ENCODE peak calls at places on chromosomes 5 and 9, in ten cellular contexts. One of them, this sample, is unnamed.

GRCh38 chr9:4680750-4681149 is 1.4 kb downstream of the CDC37L1 start:
- DNase-seq in heart left ventricle: no peak
- DNase-seq in fibroblast of lung: peak; percentile 35
- DNase-seq in stimulated activated CD8-positive, alpha-beta memory T cell treated with anti-CD3 and anti-CD28 coated beads, Interleukin-4, amount 100 ng/mL, for 4 hours: no peak
- DNase-seq in psoas muscle: no peak
- DNase-seq in activated T-helper 1 cell treated with anti-CD3 and anti-CD28 coated beads, Interleukin-12 subunit alpha, Interleukin-12 subunit beta, Interleukin-2, Interleukin-4 antibody, amounts not matched to agents 30 ng/mL and 10 ng/mL and 1 ng/mL, durations not matched to agents 14 hours and 24 hours and 36 hours: no peak
- DNase-seq in bronchial epithelial cell: no peak
- DNase-seq in cardiac muscle cell: peak; percentile 34
- DNase-seq in pons: peak; percentile 36
- DNase-seq in LoVo: no peak
- DNase-seq in this sample: no peak

GRCh38 chr5:11396867-11397266 is 507.4 kb downstream of the CTNND2 start:
- DNase-seq in heart left ventricle: no peak
- DNase-seq in fibroblast of lung: no peak
- DNase-seq in stimulated activated CD8-positive, alpha-beta memory T cell treated with anti-CD3 and anti-CD28 coated beads, Interleukin-4, amount 100 ng/mL, for 4 hours: no peak
- DNase-seq in psoas muscle: no peak
- DNase-seq in activated T-helper 1 cell treated with anti-CD3 and anti-CD28 coated beads, Interleukin-12 subunit alpha, Interleukin-12 subunit beta, Interleukin-2, Interleukin-4 antibody, amounts not matched to agents 30 ng/mL and 10 ng/mL and 1 ng/mL, durations not matched to agents 14 hours and 24 hours and 36 hours: no peak
- DNase-seq in bronchial epithelial cell: no peak
- DNase-seq in cardiac muscle cell: no peak
- DNase-seq in pons: no peak
- DNase-seq in LoVo: no peak
- DNase-seq in this sample: no peak

GRCh38 chr9:13382595-13382994 is 103.1 kb upstream of the MPDZ start:
- DNase-seq in heart left ventricle: no peak
- DNase-seq in fibroblast of lung: no peak
- DNase-seq in stimulated activated CD8-positive, alpha-beta memory T cell treated with anti-CD3 and anti-CD28 coated beads, Interleukin-4, amount 100 ng/mL, for 4 hours: no peak
- DNase-seq in psoas muscle: no peak
- DNase-seq in activated T-helper 1 cell treated with anti-CD3 and anti-CD28 coated beads, Interleukin-12 subunit alpha, Interleukin-12 subunit beta, Interleukin-2, Interleukin-4 antibody, amounts not matched to agents 30 ng/mL and 10 ng/mL and 1 ng/mL, durations not matched to agents 14 hours and 24 hours and 36 hours: no peak
- DNase-seq in bronchial epithelial cell: no peak
- DNase-seq in cardiac muscle cell: no peak
- DNase-seq in pons: no peak
- DNase-seq in LoVo: no peak
- DNase-seq in this sample: no peak

GRCh38 chr9:127835930-127836586 is 18.4 kb downstream of the ENG start:
- DNase-seq in heart left ventricle: peak; percentile 79
- DNase-seq in fibroblast of lung: peak; percentile 62
- DNase-seq in stimulated activated CD8-positive, alpha-beta memory T cell treated with anti-CD3 and anti-CD28 coated beads, Interleukin-4, amount 100 ng/mL, for 4 hours: no peak
- DNase-seq in psoas muscle: peak; percentile 70
- DNase-seq in activated T-helper 1 cell treated with anti-CD3 and anti-CD28 coated beads, Interleukin-12 subunit alpha, Interleukin-12 subunit beta, Interleukin-2, Interleukin-4 antibody, amounts not matched to agents 30 ng/mL and 10 ng/mL and 1 ng/mL, durations not matched to agents 14 hours and 24 hours and 36 hours: no peak
- DNase-seq in bronchial epithelial cell: no peak
- DNase-seq in cardiac muscle cell: peak; percentile 73
- DNase-seq in pons: no peak
- DNase-seq in LoVo: no peak
- DNase-seq in this sample: no peak

GRCh38 chr9:90508940-90509339 is 133.7 kb downstream of the DIRAS2 start:
- DNase-seq in heart left ventricle: no peak
- DNase-seq in fibroblast of lung: no peak
- DNase-seq in stimulated activated CD8-positive, alpha-beta memory T cell treated with anti-CD3 and anti-CD28 coated beads, Interleukin-4, amount 100 ng/mL, for 4 hours: no peak
- DNase-seq in psoas muscle: no peak
- DNase-seq in activated T-helper 1 cell treated with anti-CD3 and anti-CD28 coated beads, Interleukin-12 subunit alpha, Interleukin-12 subunit beta, Interleukin-2, Interleukin-4 antibody, amounts not matched to agents 30 ng/mL and 10 ng/mL and 1 ng/mL, durations not matched to agents 14 hours and 24 hours and 36 hours: no peak
- DNase-seq in bronchial epithelial cell: no peak
- DNase-seq in cardiac muscle cell: peak; percentile 12
- DNase-seq in pons: no peak
- DNase-seq in LoVo: no peak
- DNase-seq in this sample: no peak

GRCh38 chr5:77935516-77936364 is 159.6 kb upstream of the TBCA start:
- DNase-seq in heart left ventricle: no peak
- DNase-seq in fibroblast of lung: peak; percentile 27
- DNase-seq in stimulated activated CD8-positive, alpha-beta memory T cell treated with anti-CD3 and anti-CD28 coated beads, Interleukin-4, amount 100 ng/mL, for 4 hours: no peak
- DNase-seq in psoas muscle: no peak
- DNase-seq in activated T-helper 1 cell treated with anti-CD3 and anti-CD28 coated beads, Interleukin-12 subunit alpha, Interleukin-12 subunit beta, Interleukin-2, Interleukin-4 antibody, amounts not matched to agents 30 ng/mL and 10 ng/mL and 1 ng/mL, durations not matched to agents 14 hours and 24 hours and 36 hours: peak; percentile 11
- DNase-seq in bronchial epithelial cell: no peak
- DNase-seq in cardiac muscle cell: peak; percentile 50
- DNase-seq in pons: no peak
- DNase-seq in LoVo: no peak
- DNase-seq in this sample: no peak

GRCh38 chr5:78569441-78569840 is 79.1 kb downstream of the LHFPL2 start:
- DNase-seq in heart left ventricle: no peak
- DNase-seq in fibroblast of lung: peak; percentile 92
- DNase-seq in stimulated activated CD8-positive, alpha-beta memory T cell treated with anti-CD3 and anti-CD28 coated beads, Interleukin-4, amount 100 ng/mL, for 4 hours: no peak
- DNase-seq in psoas muscle: peak; percentile 80
- DNase-seq in activated T-helper 1 cell treated with anti-CD3 and anti-CD28 coated beads, Interleukin-12 subunit alpha, Interleukin-12 subunit beta, Interleukin-2, Interleukin-4 antibody, amounts not matched to agents 30 ng/mL and 10 ng/mL and 1 ng/mL, durations not matched to agents 14 hours and 24 hours and 36 hours: no peak
- DNase-seq in bronchial epithelial cell: peak; percentile 64
- DNase-seq in cardiac muscle cell: peak; percentile 95
- DNase-seq in pons: peak; percentile 63
- DNase-seq in LoVo: no peak
- DNase-seq in this sample: peak; percentile 94

GRCh38 chr9:79570449-79571308 is 1.1 kb upstream of the TLE4 start:
- DNase-seq in heart left ventricle: peak; percentile 46
- DNase-seq in fibroblast of lung: peak; percentile 64
- DNase-seq in stimulated activated CD8-positive, alpha-beta memory T cell treated with anti-CD3 and anti-CD28 coated beads, Interleukin-4, amount 100 ng/mL, for 4 hours: no peak
- DNase-seq in psoas muscle: peak; percentile 28
- DNase-seq in activated T-helper 1 cell treated with anti-CD3 and anti-CD28 coated beads, Interleukin-12 subunit alpha, Interleukin-12 subunit beta, Interleukin-2, Interleukin-4 antibody, amounts not matched to agents 30 ng/mL and 10 ng/mL and 1 ng/mL, durations not matched to agents 14 hours and 24 hours and 36 hours: peak; percentile 25
- DNase-seq in bronchial epithelial cell: no peak
- DNase-seq in cardiac muscle cell: peak; percentile 59
- DNase-seq in pons: no peak
- DNase-seq in LoVo: no peak
- DNase-seq in this sample: peak; percentile 40

GRCh38 chr5:172106511-172107356 is 81.3 kb downstream of the STK10 start:
- DNase-seq in heart left ventricle: no peak
- DNase-seq in fibroblast of lung: peak; percentile 25
- DNase-seq in stimulated activated CD8-positive, alpha-beta memory T cell treated with anti-CD3 and anti-CD28 coated beads, Interleukin-4, amount 100 ng/mL, for 4 hours: peak; percentile 60
- DNase-seq in psoas muscle: peak; percentile 57
- DNase-seq in activated T-helper 1 cell treated with anti-CD3 and anti-CD28 coated beads, Interleukin-12 subunit alpha, Interleukin-12 subunit beta, Interleukin-2, Interleukin-4 antibody, amounts not matched to agents 30 ng/mL and 10 ng/mL and 1 ng/mL, durations not matched to agents 14 hours and 24 hours and 36 hours: peak; percentile 40
- DNase-seq in bronchial epithelial cell: no peak
- DNase-seq in cardiac muscle cell: peak; percentile 42
- DNase-seq in pons: peak; percentile 24
- DNase-seq in LoVo: peak; percentile 43
- DNase-seq in this sample: peak; percentile 52